ENCODE peak calls at places on chromosomes 5 and 9, in seven cellular contexts. L is HepG2, D is IMR-90, A is A549, Y is HCT116, H is tibial nerve, F is spleen. T is an unnamed sample.

GRCh38 chr5:133285583-133286021 is 233.8 kb downstream of the HSPA4 start:
- DNase-seq in L (no peak), D (peak; percentile 51), A (peak; percentile 53), Y (no peak), H (no peak), F (no peak), T (peak; percentile 26)

GRCh38 chr5:430214-430925 is 12.6 kb upstream of the EXOC3 start:
- DNase-seq in L (no peak), D (no peak), A (no peak), Y (no peak), H (no peak), F (peak; percentile 76), T (no peak)

GRCh38 chr5:54869691-54870090 is 115.7 kb downstream of the ESM1 start:
- DNase-seq in L (no peak), D (peak; percentile 29), A (no peak), Y (no peak), H (no peak), F (no peak), T (no peak)

GRCh38 chr5:92652735-92653134 is 928.3 kb downstream of the NR2F1-AS1 start:
- DNase-seq in L (no peak), D (peak; percentile 71), A (no peak), Y (no peak), H (no peak), F (no peak), T (no peak)

GRCh38 chr9:68725070-68725469 is 20.0 kb downstream of the PIP5K1B start:
- DNase-seq in L (peak; percentile 16), D (no peak), A (no peak), Y (no peak), H (no peak), F (no peak), T (no peak)

GRCh38 chr5:6714221-6715041 is 1.2 kb downstream of the TENT4A start:
- DNase-seq in L (no peak), D (no peak), A (peak; percentile 16), Y (no peak), H (no peak), F (peak; percentile 91), T (no peak)

GRCh38 chr9:133950206-133950915 is 41.8 kb downstream of the VAV2 start:
- DNase-seq in L (no peak), D (peak; percentile 49), A (no peak), Y (no peak), H (no peak), F (peak; percentile 46), T (no peak)

GRCh38 chr5:178674334-178674733 is 47.5 kb upstream of the CLK4 start:
- DNase-seq in L (no peak), D (no peak), A (no peak), Y (no peak), H (no peak), F (no peak), T (no peak)

GRCh38 chr5:87888139-87888538 is 380.5 kb downstream of the TMEM161B start:
- DNase-seq in L (no peak), D (no peak), A (no peak), Y (no peak), H (no peak), F (no peak), T (no peak)

GRCh38 chr5:159412284-159413046 is 82.2 kb upstream of the IL12B start:
- DNase-seq in L (no peak), D (no peak), A (no peak), Y (no peak), H (no peak), F (peak; percentile 78), T (peak; percentile 12)

GRCh38 chr9:114207034-114207815 is 51.9 kb downstream of the COL27A1 start:
- DNase-seq in L (no peak), D (peak; percentile 51), A (peak; percentile 11), Y (no peak), H (no peak), F (peak; percentile 58), T (peak; percentile 26)

GRCh38 chr5:86909461-86909881 is 291.7 kb downstream of the COX7C start:
- DNase-seq in L (no peak), D (peak; percentile 75), A (peak; percentile 67), Y (no peak), H (no peak), F (no peak), T (no peak)

GRCh38 chr9:88418715-88419540 is 30.7 kb downstream of the SPIN1 start:
- DNase-seq in L (no peak), D (no peak), A (peak; percentile 29), Y (no peak), H (no peak), F (no peak), T (no peak)

GRCh38 chr5:90759119-90759518 is 200.5 kb downstream of the ADGRV1 start:
- DNase-seq in L (no peak), D (no peak), A (no peak), Y (no peak), H (no peak), F (no peak), T (no peak)

GRCh38 chr9:82558855-82559615 is 503.9 kb downstream of the RASEF start:
- DNase-seq in L (peak; percentile 33), D (peak; percentile 75), A (no peak), Y (no peak), H (no peak), F (no peak), T (no peak)

GRCh38 chr5:124871299-124871698 is 124.9 kb upstream of the ZNF608 start:
- DNase-seq in L (no peak), D (peak; percentile 61), A (no peak), Y (no peak), H (no peak), F (no peak), T (no peak)

GRCh38 chr5:104540448-104540847 is 977.9 kb upstream of the NUDT12 start:
- DNase-seq in L (no peak), D (peak; percentile 58), A (no peak), Y (peak; percentile 40), H (no peak), F (no peak), T (peak; percentile 11)

GRCh38 chr9:3526903-3527652 is 1.3 kb upstream of the RFX3 start:
- DNase-seq in L (peak; percentile 28), D (peak; percentile 13), A (peak; percentile 49), Y (peak; percentile 33), H (no peak), F (peak; percentile 77), T (peak; percentile 75)

GRCh38 chr9:126546036-126546435 is 67.7 kb upstream of the LMX1B start:
- DNase-seq in L (no peak), D (no peak), A (no peak), Y (no peak), H (no peak), F (peak; percentile 51), T (no peak)

GRCh38 chr5:177369050-177369912 is 11.6 kb downstream of the RGS14 start:
- DNase-seq in L (no peak), D (no peak), A (peak; percentile 49), Y (no peak), H (no peak), F (no peak), T (no peak)

GRCh38 chr5:78829811-78830499 is 155.2 kb downstream of the ARSB start:
- DNase-seq in L (no peak), D (peak; percentile 25), A (no peak), Y (no peak), H (peak; percentile 30), F (no peak), T (peak; percentile 13)

GRCh38 chr9:18678846-18679245 is 204.9 kb downstream of the ADAMTSL1 start:
- DNase-seq in L (no peak), D (no peak), A (no peak), Y (no peak), H (no peak), F (no peak), T (no peak)

GRCh38 chr5:32810812-32811211 is 99.7 kb downstream of the NPR3 start:
- DNase-seq in L (no peak), D (peak; percentile 68), A (no peak), Y (no peak), H (no peak), F (no peak), T (no peak)

GRCh38 chr9:134983094-134983493 is 65.4 kb upstream of the FCN1 start:
- DNase-seq in L (no peak), D (no peak), A (no peak), Y (no peak), H (no peak), F (peak; percentile 89), T (no peak)

GRCh38 chr9:33661186-33661585 is 134.2 kb upstream of the PRSS3 start:
- DNase-seq in L (no peak), D (no peak), A (no peak), Y (no peak), H (no peak), F (no peak), T (no peak)

GRCh38 chr5:121429761-121430160 is 421.9 kb upstream of the FTMT start:
- DNase-seq in L (no peak), D (no peak), A (no peak), Y (no peak), H (no peak), F (no peak), T (no peak)

GRCh38 chr5:119058979-119059529 is 11.8 kb upstream of the DMXL1 start:
- DNase-seq in L (no peak), D (no peak), A (no peak), Y (no peak), H (no peak), F (no peak), T (no peak)

GRCh38 chr5:119067338-119067737 is 3.5 kb upstream of the DMXL1 start:
- DNase-seq in L (no peak), D (no peak), A (no peak), Y (no peak), H (no peak), F (no peak), T (no peak)

GRCh38 chr5:119059740-119060255 is 11.1 kb upstream of the DMXL1 start:
- DNase-seq in L (no peak), D (no peak), A (no peak), Y (no peak), H (no peak), F (no peak), T (no peak)

GRCh38 chr5:119063579-119064379 is 7.1 kb upstream of the DMXL1 start:
- DNase-seq in L (peak; percentile 63), D (peak; percentile 41), A (peak; percentile 7), Y (no peak), H (no peak), F (no peak), T (no peak)
- TF ChIP-seq POLR2A in L (no peak), D (no peak), A (no peak), Y (no peak), H (no peak), F (no peak), T (no peak)

GRCh38 chr9:131393622-131394463 is at the start of gene PRRC2B:
- DNase-seq in L (peak; percentile 67), D (peak; percentile 62), A (peak; percentile 86), Y (peak; percentile 33), H (peak; percentile 75), F (peak; percentile 97), T (peak; percentile 89)
- TF ChIP-seq POLR2A in L (peak; percentile 86), D (peak; percentile 81), A (peak; percentile 90), Y (peak; percentile 39), H (peak; percentile 54), F (no peak), T (no peak)

GRCh38 chr5:172834570-172835245 is 657 bp downstream of the ERGIC1 start:
- DNase-seq in L (peak; percentile 66), D (no peak), A (no peak), Y (no peak), H (no peak), F (peak; percentile 87), T (peak; percentile 39)
- TF ChIP-seq POLR2A in L (peak; percentile 40), D (peak; percentile 21), A (no peak), Y (no peak), H (no peak), F (no peak), T (peak; percentile 32)

DNA sequence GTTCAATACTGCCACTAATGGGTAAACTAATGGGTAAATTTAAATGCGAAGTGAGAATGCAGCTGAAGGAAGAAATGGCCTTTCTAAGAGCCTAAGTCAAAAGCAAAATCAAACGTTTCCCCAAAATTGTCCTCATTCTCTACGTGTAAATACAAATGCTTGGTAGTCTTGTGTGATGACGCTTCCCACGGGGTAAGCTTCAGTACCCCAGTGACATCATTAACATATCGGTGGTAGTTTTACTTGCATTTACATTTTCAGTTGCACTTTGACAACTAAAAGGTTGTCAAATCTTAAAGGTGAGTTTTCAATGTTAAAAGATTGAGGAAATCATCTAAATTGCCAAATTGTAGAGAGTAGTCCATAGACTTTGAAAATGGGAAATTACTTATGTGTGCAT is 550.7 kb upstream of the CCNG1 start:
- DNase-seq in L (no peak), D (no peak), A (no peak), Y (no peak), H (no peak), F (no peak), T (no peak)
- TF ChIP-seq POLR2A in L (no peak), D (no peak), A (no peak), Y (no peak), H (no peak), F (no peak), T (no peak)